ENCODE peak calls at places on chromosomes 3 and 15, in seven cellular contexts. A, O, P, L, R, S and C are unnamed samples.

GRCh38 chr3:161455962-161456361 is 40.6 kb upstream of the OTOL1 start:
- DNase-seq in L (no peak), S (no peak), P (no peak), R (no peak), A (no peak), O (no peak), C (no peak)

GRCh38 chr3:107987036-107987557 is 103.7 kb downstream of the CD47 start:
- DNase-seq in L (peak; percentile 8), R (peak; percentile 83), S (peak; percentile 96), P (peak; percentile 84), O (peak; percentile 87), A (peak; percentile 86), C (no peak)

GRCh38 chr15:80660114-80660513 is 35.0 kb upstream of the ABHD17C start:
- DNase-seq in R (peak; percentile 63), S (peak; percentile 66), P (peak; percentile 39), O (peak; percentile 55), A (no peak), L (no peak), C (no peak)

GRCh38 chr3:166478356-166478755 is 641.1 kb upstream of the BCHE start:
- DNase-seq in R (no peak), P (no peak), L (no peak), O (no peak), S (no peak), A (no peak), C (no peak)

GRCh38 chr3:56868706-56869105 is 67.0 kb upstream of the ARHGEF3 start:
- DNase-seq in R (no peak), L (no peak), S (no peak), P (no peak), A (no peak), O (no peak), C (no peak)

GRCh38 chr3:14223595-14223994 is 45.0 kb downstream of the LSM3 start:
- DNase-seq in P (no peak), O (no peak), S (no peak), L (no peak), A (no peak), R (no peak), C (no peak)

GRCh38 chr15:68749365-68750141 is 71.1 kb downstream of the ANP32A start:
- DNase-seq in R (no peak), P (no peak), A (no peak), L (no peak), O (no peak), S (peak; percentile 20), C (no peak)

GRCh38 chr3:32603064-32603463 is 32.4 kb upstream of the DYNC1LI1 start:
- DNase-seq in P (peak; percentile 26), O (no peak), L (no peak), R (no peak), S (no peak), A (no peak), C (no peak)

GRCh38 chr3:195111322-195111710 is 159.6 kb downstream of the XXYLT1 start:
- DNase-seq in A (no peak), O (no peak), R (no peak), L (no peak), S (no peak), P (no peak), C (no peak)

GRCh38 chr3:188220988-188221818 is 67.2 kb downstream of the LPP start:
- DNase-seq in P (no peak), R (no peak), O (no peak), A (no peak), L (no peak), S (peak; percentile 83), C (no peak)

GRCh38 chr15:38028869-38029268 is 94.4 kb downstream of the TMCO5A start:
- DNase-seq in R (no peak), S (no peak), L (no peak), O (no peak), A (no peak), P (no peak), C (no peak)

GRCh38 chr3:62823461-62824050 is 51.7 kb downstream of the CADPS start:
- DNase-seq in P (no peak), L (no peak), R (no peak), A (no peak), O (no peak), S (no peak), C (no peak)

GRCh38 chr3:99780749-99781148 is 36.9 kb upstream of the CMSS1 start:
- DNase-seq in R (no peak), P (no peak), L (no peak), S (no peak), A (no peak), O (no peak), C (no peak)

GRCh38 chr3:129486057-129487035 is 42.1 kb upstream of the RHO start:
- DNase-seq in S (no peak), A (no peak), L (no peak), P (no peak), O (no peak), R (no peak), C (no peak)

GRCh38 chr15:92869263-92869940 is 30.7 kb upstream of the CHD2 start:
- DNase-seq in A (no peak), R (peak; percentile 84), P (no peak), L (no peak), S (no peak), O (peak; percentile 63), C (no peak)

GRCh38 chr3:69357196-69357595 is 28.7 kb downstream of the FRMD4B start:
- DNase-seq in P (no peak), A (no peak), O (no peak), S (no peak), R (no peak), L (no peak), C (no peak)

GRCh38 chr3:151171145-151171544 is 31.9 kb downstream of the GPR171 start:
- DNase-seq in A (peak; percentile 35), S (peak; percentile 57), L (no peak), R (no peak), P (no peak), O (no peak), C (no peak)

GRCh38 chr3:3778641-3779270 is 20.5 kb upstream of the LRRN1 start:
- DNase-seq in R (no peak), O (no peak), A (no peak), S (no peak), P (no peak), L (no peak), C (no peak)

GRCh38 chr15:85579011-85579701 is 198.8 kb downstream of the AKAP13 start:
- DNase-seq in S (no peak), O (no peak), L (no peak), A (peak; percentile 71), R (no peak), P (peak; percentile 77), C (no peak)

GRCh38 chr15:64150236-64150578 is 1.3 kb upstream of the SNX22 start:
- DNase-seq in A (no peak), O (no peak), P (no peak), S (no peak), R (no peak), L (no peak), C (no peak)

GRCh38 chr15:91263632-91264477 is 163.8 kb downstream of the SV2B start:
- DNase-seq in O (peak; percentile 68), P (no peak), A (no peak), R (no peak), L (no peak), S (peak; percentile 80), C (no peak)

GRCh38 chr3:39848365-39848764 is 39.0 kb downstream of the MYRIP start:
- DNase-seq in S (no peak), R (no peak), O (no peak), P (no peak), A (no peak), L (no peak), C (no peak)

GRCh38 chr3:10319251-10319650 is 1.7 kb downstream of the SEC13 start:
- DNase-seq in S (no peak), A (no peak), L (no peak), P (no peak), R (no peak), O (no peak), C (no peak)

GRCh38 chr3:18751514-18751913 is 326.4 kb upstream of the SATB1 start:
- DNase-seq in S (no peak), O (no peak), P (no peak), R (no peak), A (no peak), L (no peak), C (no peak)

DNA sequence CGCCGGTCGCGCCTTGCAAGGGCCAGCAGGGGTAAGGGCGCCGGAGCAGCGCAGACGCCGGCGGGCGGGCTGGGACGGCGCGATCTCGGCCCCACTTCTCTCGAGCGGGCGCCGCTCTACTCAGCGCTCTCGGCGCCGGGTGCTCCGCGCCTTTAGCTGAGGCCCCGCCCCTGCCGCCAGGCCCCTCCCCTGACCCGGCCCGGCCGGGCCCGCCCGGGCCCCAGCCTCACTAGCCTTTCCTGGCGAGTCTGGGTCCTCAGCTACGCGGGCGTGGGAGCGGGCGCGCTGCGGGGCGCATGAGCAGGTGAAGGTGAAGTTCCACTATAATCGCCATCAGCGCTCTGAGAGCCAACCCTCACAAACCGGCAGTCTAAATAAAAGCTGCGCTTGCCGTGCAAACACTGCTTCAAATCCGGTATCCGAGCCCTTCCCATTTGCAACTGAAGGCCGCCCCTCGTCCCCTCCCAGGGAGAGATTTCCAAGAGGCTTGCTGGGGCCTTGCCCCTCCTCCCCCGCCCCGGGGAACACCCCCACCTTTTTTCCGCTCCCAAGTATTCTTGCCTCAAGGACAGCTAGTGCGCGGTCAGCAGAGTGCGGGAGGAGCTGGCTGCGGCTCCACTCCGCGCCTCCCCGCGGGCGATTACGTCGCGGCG is at the start of gene RPP25:
- DNase-seq in P (peak; percentile 87), R (peak; percentile 94), L (no peak), O (peak; percentile 65), S (peak; percentile 89), A (peak; percentile 87), C (no peak)
- TF ChIP-seq POLR2A in P (no peak), R (peak; percentile 95), L (peak; percentile 80), O (peak; percentile 54), S (peak; percentile 61), A (peak; percentile 53), C (no peak)

GRCh38 chr15:73927476-73928240 is 1.4 kb downstream of the LOXL1 start:
- DNase-seq in R (peak; percentile 49), A (peak; percentile 65), S (no peak), P (peak; percentile 82), O (peak; percentile 55), L (no peak), C (peak; percentile 70)
- TF ChIP-seq POLR2A in R (peak; percentile 26), A (no peak), S (no peak), P (no peak), O (peak; percentile 27), L (peak; percentile 45), C (no peak)

DNA sequence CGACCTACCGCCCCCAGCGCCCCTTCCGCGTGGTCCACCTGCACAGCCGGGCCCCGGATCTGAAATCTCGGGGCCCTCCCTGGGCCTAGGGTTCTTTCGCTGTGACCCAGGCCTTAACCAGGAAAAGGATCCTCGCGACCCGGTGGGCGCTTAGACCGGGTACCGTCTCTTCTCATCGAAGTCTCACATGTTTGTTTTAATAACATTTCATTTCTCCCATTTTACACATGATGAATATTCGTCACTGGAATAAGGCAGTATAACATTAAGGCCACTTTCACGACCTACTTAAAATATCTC is 277 bp upstream of the DALRD3 start:
- DNase-seq in A (no peak), O (no peak), R (no peak), S (no peak), P (no peak), L (no peak), C (no peak)
- TF ChIP-seq POLR2A in A (no peak), O (no peak), R (no peak), S (no peak), P (no peak), L (no peak), C (no peak)

GRCh38 chr3:171200052-171201029 is 173.8 kb upstream of the SLC2A2 start:
- DNase-seq in R (no peak), O (no peak), A (no peak), L (no peak), S (no peak), P (no peak), C (no peak)
- TF ChIP-seq POLR2A in R (no peak), O (no peak), A (no peak), L (no peak), S (no peak), P (no peak), C (no peak)